ENCODE peak calls at places on chromosomes 5 and 9, in four cellular contexts. One of them, this sample, is unnamed.
A peak's percentile ranks its signal among the peaks of the same experiment; 100 is the strongest.

GRCh38 chr5:161023591-161023990 is 171.6 kb upstream of the ATP10B start:
- DNase-seq in H1: no peak
- DNase-seq in HepG2: no peak
- DNase-seq in GM12878: no peak
- DNase-seq in this sample: no peak

GRCh38 chr9:109451311-109452025 is 46.6 kb downstream of the PTPN3 start:
- DNase-seq in H1: no peak
- DNase-seq in HepG2: peak; percentile 16
- DNase-seq in GM12878: no peak
- DNase-seq in this sample: no peak

GRCh38 chr5:69491027-69491426 is 1.6 kb upstream of the OCLN start:
- DNase-seq in H1: no peak
- DNase-seq in HepG2: no peak
- DNase-seq in GM12878: no peak
- DNase-seq in this sample: no peak

GRCh38 chr5:178526796-178527457 is 63.3 kb downstream of the COL23A1 start:
- DNase-seq in H1: no peak
- DNase-seq in HepG2: no peak
- DNase-seq in GM12878: no peak
- DNase-seq in this sample: no peak

GRCh38 chr5:32612134-32612888 is 27.0 kb downstream of the SUB1 start:
- DNase-seq in H1: no peak
- DNase-seq in HepG2: no peak
- DNase-seq in GM12878: no peak
- DNase-seq in this sample: no peak

GRCh38 chr9:17422994-17423680 is 155.7 kb upstream of the SH3GL2 start:
- DNase-seq in H1: no peak
- DNase-seq in HepG2: no peak
- DNase-seq in GM12878: no peak
- DNase-seq in this sample: no peak

GRCh38 chr9:107246259-107247254 is 36.5 kb upstream of the RAD23B start:
- DNase-seq in H1: no peak
- DNase-seq in HepG2: no peak
- DNase-seq in GM12878: no peak
- DNase-seq in this sample: no peak

GRCh38 chr9:14812806-14813205 is 90.3 kb upstream of the CER1 start:
- DNase-seq in H1: no peak
- DNase-seq in HepG2: no peak
- DNase-seq in GM12878: no peak
- DNase-seq in this sample: no peak

DNA sequence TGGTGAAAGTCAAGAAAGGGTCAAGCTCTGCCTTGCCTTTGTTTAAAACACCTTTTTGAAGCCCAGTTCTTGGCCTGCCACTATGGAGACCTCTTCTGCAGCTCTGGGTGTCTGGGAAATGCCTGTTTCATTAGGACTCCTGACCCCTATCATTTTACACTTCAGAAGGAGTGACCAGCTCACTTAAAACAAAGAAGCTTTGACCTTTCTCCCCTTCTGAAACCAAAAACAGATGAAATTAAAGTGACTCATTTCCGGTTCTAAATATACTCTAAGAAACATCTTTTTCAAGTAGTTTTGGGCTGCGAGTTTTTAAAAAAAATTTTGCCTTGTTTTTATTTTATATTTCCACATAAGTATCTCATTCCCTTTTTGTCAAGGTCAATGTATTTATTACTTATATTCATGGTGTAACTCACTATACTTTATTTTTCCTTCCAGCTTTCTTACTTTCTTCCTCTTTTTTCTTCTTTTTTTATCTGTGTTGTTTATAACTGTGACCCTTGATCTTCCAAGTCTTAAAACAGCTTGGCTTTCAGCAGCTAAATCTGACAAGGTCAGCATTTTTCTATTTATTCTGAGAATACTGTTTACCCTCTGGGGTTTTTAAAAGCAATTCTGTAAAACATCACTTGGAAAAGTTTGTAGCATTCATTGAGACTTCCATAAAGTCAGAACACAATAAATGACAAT is 673.0 kb downstream of the NR2F1-AS1 start:
- DNase-seq in H1: no peak
- DNase-seq in HepG2: peak; percentile 81
- DNase-seq in GM12878: peak; percentile 8
- DNase-seq in this sample: no peak
- H3K4me3 ChIP-seq in H1: no peak overlapping the region
- H3K4me3 ChIP-seq in HepG2: no peak overlapping the region
- H3K4me3 ChIP-seq in GM12878: no peak overlapping the region
- H3K4me3 ChIP-seq in this sample: no peak overlapping the region

DNA sequence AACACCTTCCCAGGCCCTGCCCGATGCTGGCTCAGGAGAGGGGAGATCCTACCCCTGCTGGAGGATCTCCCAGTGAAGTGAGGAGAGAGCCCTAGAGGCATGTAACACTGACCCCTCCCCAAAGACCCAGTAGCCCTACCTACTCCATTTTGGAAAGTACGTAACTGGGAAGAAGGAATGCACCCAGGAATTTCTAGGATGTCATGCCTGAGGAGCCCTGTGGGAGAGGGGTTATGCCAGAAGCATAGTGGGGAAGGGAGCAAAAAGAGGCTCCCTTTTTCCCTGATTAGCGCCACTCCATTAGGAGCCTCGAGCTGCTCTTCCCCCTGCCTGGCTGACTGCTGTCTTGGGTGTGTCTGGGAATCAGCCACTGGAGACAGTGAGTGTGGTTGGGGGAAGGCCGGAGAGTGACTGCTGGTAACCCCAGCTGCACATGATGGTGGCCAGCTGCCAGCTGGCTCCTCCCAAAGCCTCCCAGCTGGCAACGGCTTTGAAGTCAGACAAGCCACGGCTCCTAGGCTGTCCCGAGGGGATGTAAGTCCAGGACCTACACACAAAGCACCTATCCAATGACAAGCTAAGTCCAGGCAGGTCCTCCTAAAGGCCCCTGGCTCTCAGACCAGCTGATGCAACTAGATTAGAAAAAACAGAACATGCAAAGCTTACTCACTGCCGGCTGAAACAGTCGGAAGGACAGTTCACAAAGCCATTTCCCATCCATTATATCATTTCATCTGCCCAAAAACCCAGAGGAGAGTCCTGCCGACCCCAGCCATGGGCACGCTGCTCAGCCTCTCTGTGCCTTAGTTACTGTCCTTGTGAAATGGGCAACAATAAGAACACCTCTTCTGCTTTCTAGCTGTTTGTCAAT is 136.5 kb upstream of the ABCA1 start:
- DNase-seq in H1: no peak
- DNase-seq in HepG2: peak; percentile 96
- DNase-seq in GM12878: no peak
- DNase-seq in this sample: no peak
- TF ChIP-seq SUZ12 in H1: no peak
- TF ChIP-seq SUZ12 in HepG2: no peak
- TF ChIP-seq SUZ12 in GM12878: no peak
- TF ChIP-seq SUZ12 in this sample: no peak

GRCh38 chr5:56139978-56140562 is 93.1 kb downstream of the ANKRD55 start:
- DNase-seq in H1: no peak
- DNase-seq in HepG2: no peak
- DNase-seq in GM12878: no peak
- DNase-seq in this sample: no peak
- TF ChIP-seq ZNF274 in H1: no peak
- TF ChIP-seq ZNF274 in HepG2: no peak
- TF ChIP-seq ZNF274 in GM12878: no peak
- TF ChIP-seq ZNF274 in this sample: no peak

GRCh38 chr5:81132381-81132780 is 100.7 kb upstream of the CKMT2 start:
- DNase-seq in H1: no peak
- DNase-seq in HepG2: no peak
- DNase-seq in GM12878: no peak
- DNase-seq in this sample: no peak

GRCh38 chr5:81134066-81134465 is 99.1 kb upstream of the CKMT2 start:
- DNase-seq in H1: no peak
- DNase-seq in HepG2: no peak
- DNase-seq in GM12878: no peak
- DNase-seq in this sample: no peak

GRCh38 chr5:81140461-81140860 is 92.7 kb upstream of the CKMT2 start:
- DNase-seq in H1: no peak
- DNase-seq in HepG2: no peak
- DNase-seq in GM12878: no peak
- DNase-seq in this sample: no peak

GRCh38 chr5:81134566-81134965 is 98.6 kb upstream of the CKMT2 start:
- DNase-seq in H1: no peak
- DNase-seq in HepG2: no peak
- DNase-seq in GM12878: no peak
- DNase-seq in this sample: no peak

GRCh38 chr5:81136557-81136956 is 96.6 kb upstream of the CKMT2 start:
- DNase-seq in H1: no peak
- DNase-seq in HepG2: no peak
- DNase-seq in GM12878: no peak
- DNase-seq in this sample: no peak
- H3K4me3 ChIP-seq in H1: no peak overlapping the region
- H3K4me3 ChIP-seq in HepG2: no peak overlapping the region
- H3K4me3 ChIP-seq in GM12878: no peak overlapping the region
- H3K4me3 ChIP-seq in this sample: no peak overlapping the region

GRCh38 chr5:28737682-28738081 is 1699.3 kb upstream of the CDH9 start:
- DNase-seq in H1: no peak
- DNase-seq in HepG2: no peak
- DNase-seq in GM12878: no peak
- DNase-seq in this sample: no peak

GRCh38 chr5:28729067-28729466 is 1690.7 kb upstream of the CDH9 start:
- DNase-seq in H1: no peak
- DNase-seq in HepG2: no peak
- DNase-seq in GM12878: no peak
- DNase-seq in this sample: no peak

DNA sequence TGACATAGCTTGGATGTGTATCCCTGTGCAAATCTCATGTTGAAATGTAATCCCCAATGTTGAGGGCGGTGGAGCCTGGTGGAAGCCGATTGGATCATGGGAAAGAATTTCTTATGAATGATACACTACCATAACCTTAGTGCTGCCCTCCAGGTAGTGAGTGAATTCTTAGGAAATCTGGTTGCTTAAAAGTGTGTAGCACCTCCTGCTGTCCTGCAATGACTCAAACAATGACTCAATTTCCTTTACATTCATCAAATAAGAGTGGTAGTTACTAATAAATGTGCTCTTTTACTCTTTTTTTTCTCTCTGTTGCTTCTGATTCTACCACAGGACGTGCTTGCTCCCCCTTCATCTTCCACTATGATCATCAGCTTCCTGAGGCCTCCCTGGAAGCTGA is 1696.0 kb upstream of the CDH9 start:
- DNase-seq in H1: no peak
- DNase-seq in HepG2: no peak
- DNase-seq in GM12878: no peak
- DNase-seq in this sample: no peak
- TF ChIP-seq SUZ12 in H1: no peak
- TF ChIP-seq SUZ12 in HepG2: no peak
- TF ChIP-seq SUZ12 in GM12878: no peak
- TF ChIP-seq SUZ12 in this sample: no peak

GRCh38 chr9:93089024-93089423 is 7.0 kb upstream of the CARD19 start:
- DNase-seq in H1: no peak
- DNase-seq in HepG2: no peak
- DNase-seq in GM12878: no peak
- DNase-seq in this sample: no peak

GRCh38 chr9:93090091-93090655 is 5.8 kb upstream of the CARD19 start:
- DNase-seq in H1: no peak
- DNase-seq in HepG2: no peak
- DNase-seq in GM12878: no peak
- DNase-seq in this sample: no peak

GRCh38 chr9:93089481-93089991 is 6.5 kb upstream of the CARD19 start:
- DNase-seq in H1: no peak
- DNase-seq in HepG2: no peak
- DNase-seq in GM12878: no peak
- DNase-seq in this sample: no peak

GRCh38 chr9:93087971-93088655 is 7.9 kb upstream of the CARD19 start:
- DNase-seq in H1: no peak
- DNase-seq in HepG2: no peak
- DNase-seq in GM12878: no peak
- DNase-seq in this sample: no peak

GRCh38 chr9:93088656-93089015 is 7.4 kb upstream of the CARD19 start:
- DNase-seq in H1: no peak
- DNase-seq in HepG2: no peak
- DNase-seq in GM12878: no peak
- DNase-seq in this sample: no peak
- TF ChIP-seq ZNF274 in H1: no peak
- TF ChIP-seq ZNF274 in HepG2: no peak
- TF ChIP-seq ZNF274 in GM12878: no peak
- TF ChIP-seq ZNF274 in this sample: no peak

This sample was measured in NT2/D1.